ENCODE peak calls at places on chromosomes 3 and 15, in six cellular contexts. C, S, J, X, V and R are unnamed samples.

GRCh38 chr3:119562307-119562961 is 3.0 kb upstream of the CD80 start:
- DNase-seq in C (no peak), S (no peak), J (no peak), X (no peak), V (peak), R (no peak)

GRCh38 chr15:44710236-44711088 is 661 bp downstream of the PATL2 start:
- DNase-seq in C (no peak), S (peak), J (no peak), X (peak), V (peak), R (peak)

GRCh38 chr15:68062946-68063345 is 8.8 kb downstream of the PIAS1 start:
- DNase-seq in C (no peak), S (no peak), J (no peak), X (no peak), V (no peak), R (no peak)

GRCh38 chr3:189630667-189631372 is 369 bp upstream of the TP63 start:
- DNase-seq in C (peak), S (peak), J (no peak), X (no peak), V (peak), R (no peak)

GRCh38 chr15:72758195-72758594 is 25.4 kb downstream of the ADPGK start:
- DNase-seq in C (no peak), S (peak), J (no peak), X (peak), V (no peak), R (peak)

GRCh38 chr3:159077860-159078259 is 276.0 kb downstream of the MFSD1 start:
- DNase-seq in C (no peak), S (peak), J (no peak), X (peak), V (no peak), R (peak)

GRCh38 chr3:126620743-126621142 is 34.2 kb downstream of the TXNRD3 start:
- DNase-seq in C (no peak), S (no peak), J (no peak), X (peak), V (no peak), R (no peak)

GRCh38 chr15:87623832-87624231 is 632.7 kb downstream of the NTRK3 start:
- DNase-seq in C (no peak), S (no peak), J (no peak), X (no peak), V (no peak), R (peak)

GRCh38 chr3:4800595-4800994 is 178.6 kb upstream of the BHLHE40 start:
- DNase-seq in C (no peak), S (no peak), J (no peak), X (no peak), V (no peak), R (no peak)

GRCh38 chr15:101003076-101003475 is 83.9 kb downstream of the LRRK1 start:
- DNase-seq in C (no peak), S (no peak), J (no peak), X (no peak), V (no peak), R (no peak)

GRCh38 chr3:139811331-139811730 is 123.7 kb upstream of the CLSTN2 start:
- DNase-seq in C (no peak), S (peak), J (no peak), X (peak), V (no peak), R (no peak)

GRCh38 chr15:64693134-64693533 is 82.3 kb downstream of the RBPMS2 start:
- DNase-seq in C (no peak), S (peak), J (peak), X (peak), V (no peak), R (peak)

GRCh38 chr15:62365795-62366442 is 200.8 kb upstream of the C2CD4B start:
- DNase-seq in C (no peak), S (no peak), J (peak), X (peak), V (no peak), R (no peak)